ENCODE peak calls at places on chromosomes 13 and 19, in four cellular contexts. K is hepatocyte, F is cardiac muscle cell, T is upper lobe of left lung. L is an unnamed sample.

GRCh38 chr13:46354143-46355087 is 32.6 kb downstream of the RUBCNL start:
- DNase-seq in K (no peak), F (peak; percentile 90), T (no peak), L (no peak)

GRCh38 chr19:18021121-18021755 is 13.3 kb downstream of the ARRDC2 start:
- DNase-seq in K (no peak), F (peak; percentile 92), T (peak; percentile 88), L (no peak)

GRCh38 chr13:109145631-109146030 is 516.2 kb downstream of the MYO16 start:
- DNase-seq in K (peak; percentile 81), F (peak; percentile 84), T (peak; percentile 36), L (peak; percentile 23)

GRCh38 chr19:47247308-47247990 is 8.9 kb upstream of the CCDC9 start:
- DNase-seq in K (peak; percentile 85), F (peak; percentile 87), T (peak; percentile 82), L (peak; percentile 82)

GRCh38 chr13:59103004-59103768 is 1060.5 kb downstream of the DIAPH3 start:
- DNase-seq in K (peak; percentile 10), F (peak; percentile 82), T (no peak), L (no peak)

GRCh38 chr13:37127706-37128241 is 22.3 kb upstream of the CSNK1A1L start:
- DNase-seq in K (no peak), F (peak; percentile 91), T (no peak), L (no peak)

GRCh38 chr13:100657881-100658315 is 16.7 kb downstream of the TMTC4 start:
- DNase-seq in K (no peak), F (no peak), T (no peak), L (no peak)

GRCh38 chr19:49149652-49150105 is 5.5 kb downstream of the HRC start:
- DNase-seq in K (peak; percentile 82), F (peak; percentile 94), T (peak; percentile 44), L (peak; percentile 85)

GRCh38 chr19:34351382-34351802 is 13.6 kb upstream of the GPI start:
- DNase-seq in K (peak; percentile 35), F (no peak), T (no peak), L (no peak)

GRCh38 chr19:51750381-51751124 is 1.1 kb downstream of the FPR1 start:
- DNase-seq in K (no peak), F (peak; percentile 75), T (no peak), L (no peak)

GRCh38 chr19:47839913-47840312 is 18.2 kb downstream of the CRX start:
- DNase-seq in K (peak; percentile 25), F (peak; percentile 6), T (no peak), L (no peak)

DNA sequence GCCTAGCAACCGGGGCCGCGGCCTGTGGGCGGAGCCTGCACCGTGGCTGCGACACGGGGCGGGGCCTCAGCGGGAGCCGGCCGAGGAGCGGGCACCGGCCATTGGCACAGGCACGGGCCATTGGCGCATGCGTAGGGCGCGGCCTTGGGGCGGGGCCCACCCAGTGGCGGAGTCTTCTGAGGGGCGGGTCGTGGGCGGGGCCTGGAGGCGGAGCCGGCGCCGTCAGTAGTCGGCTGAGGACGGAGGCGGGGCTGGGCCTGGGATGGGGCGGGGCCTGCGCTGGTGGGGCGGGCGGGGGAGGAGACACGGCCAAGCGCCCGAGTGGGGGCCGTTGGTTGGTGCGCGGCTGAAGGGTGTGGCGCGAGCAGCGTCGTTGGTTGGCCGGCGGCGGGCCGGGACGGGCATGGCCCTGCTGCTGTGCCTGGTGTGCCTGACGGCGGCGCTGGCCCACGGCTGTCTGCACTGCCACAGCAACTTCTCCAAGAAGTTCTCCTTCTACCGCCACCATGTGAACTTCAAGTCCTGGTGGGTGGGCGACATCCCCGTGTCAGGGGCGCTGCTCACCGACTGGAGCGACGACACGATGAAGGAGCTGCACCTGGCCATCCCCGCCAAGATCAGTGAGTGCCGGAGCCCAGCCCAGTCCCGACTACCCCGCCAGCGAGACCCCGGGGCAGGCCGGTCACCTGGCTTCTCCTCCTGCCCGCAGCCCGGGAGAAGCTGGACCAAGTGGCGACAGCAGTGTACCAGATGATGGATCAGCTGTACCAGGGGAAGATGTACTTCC is at the start of gene IZUMO4:
- DNase-seq in K (peak; percentile 100), F (peak; percentile 99), T (peak; percentile 99), L (peak; percentile 99)
- TF ChIP-seq CTCF in K (peak; percentile 45), F (peak; percentile 36), T (peak; percentile 43), L (peak; percentile 52)

DNA sequence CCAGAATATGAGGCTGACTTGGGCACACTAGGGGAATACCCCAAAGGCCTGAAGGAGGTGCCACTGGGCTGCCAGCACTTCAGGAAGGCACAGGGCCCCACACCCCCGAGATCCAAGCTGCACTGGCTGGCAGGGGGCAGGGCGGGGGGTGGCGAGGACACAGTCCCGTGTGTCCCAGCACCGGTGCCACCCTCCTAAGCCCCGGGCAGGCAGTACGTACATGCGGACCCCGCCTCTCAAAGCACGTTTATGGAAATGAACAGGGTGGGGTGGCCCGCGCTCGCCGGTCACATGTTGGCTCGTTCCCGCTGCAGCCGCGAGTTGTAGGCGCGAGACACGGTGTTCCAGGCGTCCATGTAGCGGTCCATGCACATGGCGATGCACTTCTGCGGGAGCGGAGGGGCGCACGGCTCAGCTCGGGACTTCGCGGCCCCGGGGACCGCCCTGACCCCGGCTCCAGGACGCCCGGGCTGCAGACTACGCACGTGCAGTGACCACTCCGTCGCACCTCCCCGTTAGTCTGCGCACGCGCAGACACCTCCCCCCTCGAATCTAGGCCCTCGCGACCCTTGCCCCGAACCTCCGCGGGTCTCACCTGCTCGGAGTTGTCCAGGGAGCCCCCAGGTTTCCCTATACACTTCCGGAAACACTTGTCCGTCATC is 594 bp downstream of the TIMM13 start:
- DNase-seq in K (peak; percentile 65), F (peak; percentile 42), T (peak; percentile 37), L (peak; percentile 50)
- TF ChIP-seq CTCF in K (no peak), F (no peak), T (no peak), L (no peak)

DNA sequence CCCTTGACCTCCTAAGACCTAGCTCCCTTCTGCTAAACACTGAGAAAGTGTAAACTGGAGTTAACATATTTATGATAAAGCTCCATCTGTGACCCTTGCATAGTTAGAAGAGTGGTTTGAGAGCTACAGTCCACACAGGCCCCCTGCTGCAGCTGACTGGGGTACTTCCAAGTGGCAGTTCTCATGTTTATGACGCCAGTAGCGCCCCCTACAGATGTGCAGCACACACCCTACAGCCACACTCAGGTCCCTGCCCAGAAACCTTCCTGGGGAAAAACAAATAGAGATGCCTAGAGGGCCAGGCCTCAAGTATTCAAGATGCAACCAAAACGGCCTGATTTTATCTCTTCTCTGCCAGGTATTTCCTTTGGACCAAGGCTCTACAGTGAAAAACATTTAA is 553.2 kb downstream of the EFNB2 start:
- DNase-seq in K (no peak), F (no peak), T (no peak), L (no peak)
- TF ChIP-seq CTCF in K (no peak), F (peak; percentile 8), T (no peak), L (no peak)

GRCh38 chr13:20585371-20585770 is 18.4 kb downstream of the IFT88 start:
- DNase-seq in K (no peak), F (no peak), T (no peak), L (no peak)
- TF ChIP-seq CTCF in K (no peak), F (no peak), T (no peak), L (no peak)

DNA sequence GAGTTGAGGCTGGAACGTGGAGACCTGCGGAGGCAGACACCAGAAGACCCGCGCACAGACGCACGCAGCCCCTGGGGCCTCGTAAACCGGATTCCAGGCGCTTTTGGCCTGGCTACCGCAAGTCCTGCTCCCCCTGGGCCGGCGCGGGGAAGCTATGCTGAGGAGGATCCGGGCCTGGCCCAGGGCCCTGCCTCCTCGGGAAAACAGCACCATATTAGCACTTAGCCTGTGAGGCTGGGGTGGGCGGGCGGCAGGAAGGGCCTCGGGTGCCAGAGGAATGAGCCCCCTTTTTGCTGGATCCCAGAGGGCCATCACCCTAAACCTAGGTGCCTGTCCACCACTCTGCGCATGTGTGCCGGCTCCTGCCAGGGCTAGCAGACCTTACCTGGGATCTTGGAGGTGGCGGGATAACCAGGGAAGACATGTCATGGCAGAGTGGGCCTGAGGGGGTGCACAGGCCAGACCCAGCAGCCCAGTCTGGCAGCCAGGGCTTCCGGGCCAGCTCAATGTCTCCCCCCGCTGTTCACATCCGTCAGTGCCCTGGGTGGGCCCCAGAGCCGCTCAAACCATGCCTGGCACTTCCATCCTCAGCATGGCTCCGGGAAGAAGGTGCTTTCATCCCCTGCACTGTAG is 7.3 kb downstream of the ELOF1 start:
- DNase-seq in K (no peak), F (peak; percentile 23), T (no peak), L (no peak)
- TF ChIP-seq CTCF in K (peak; percentile 10), F (peak; percentile 41), T (no peak), L (peak; percentile 50)

GRCh38 chr19:45817010-45817724 is 2.1 kb upstream of the RSPH6A start:
- DNase-seq in K (peak; percentile 98), F (peak; percentile 96), T (peak; percentile 96), L (peak; percentile 100)
- TF ChIP-seq CTCF in K (peak; percentile 98), F (peak; percentile 99), T (peak; percentile 94), L (peak; percentile 96)